ENCODE peak calls at places on chromosome 2, in eight cellular contexts. G, C, Q, R, F, D, O and L are unnamed samples.
A peak's percentile ranks its signal among the peaks of the same experiment; 100 is the strongest.

GRCh38 chr2:168192839-168193616 is 54.4 kb downstream of the STK39 start:
- DNase-seq in Q (peak; percentile 23), G (peak; percentile 23), R (no peak), C (no peak), O (peak; percentile 70), D (no peak), F (no peak), L (no peak)

GRCh38 chr2:197168705-197169104 is 141.9 kb downstream of the ANKRD44 start:
- DNase-seq in R (no peak), Q (peak; percentile 72), D (peak; percentile 91), O (peak; percentile 69), C (peak; percentile 54), F (no peak), G (peak; percentile 30), L (peak; percentile 36)

GRCh38 chr2:210611466-210611865 is 55.1 kb downstream of the CPS1 start:
- DNase-seq in R (no peak), G (no peak), D (no peak), F (no peak), C (no peak), Q (no peak), O (no peak), L (no peak)

GRCh38 chr2:101704816-101705565 is 7.5 kb downstream of the MAP4K4 start:
- DNase-seq in O (no peak), Q (no peak), D (no peak), R (no peak), C (no peak), G (no peak), F (no peak), L (no peak)

GRCh38 chr2:41410011-41410410 is 637.8 kb upstream of the PKDCC start:
- DNase-seq in R (no peak), C (peak; percentile 6), Q (no peak), G (no peak), O (no peak), F (no peak), D (no peak), L (no peak)

GRCh38 chr2:216283038-216283900 is 89.0 kb downstream of the MARCHF4 start:
- DNase-seq in G (no peak), F (no peak), O (peak; percentile 45), C (peak; percentile 9), D (no peak), Q (no peak), R (no peak), L (peak; percentile 15)

GRCh38 chr2:182377467-182377866 is 49.4 kb downstream of the PDE1A start:
- DNase-seq in D (no peak), O (no peak), Q (peak; percentile 28), C (no peak), F (no peak), R (no peak), G (no peak), L (no peak)

GRCh38 chr2:220871909-220872308 is 700.2 kb downstream of the EPHA4 start:
- DNase-seq in F (no peak), C (no peak), G (no peak), R (no peak), D (no peak), Q (no peak), O (no peak), L (no peak)

GRCh38 chr2:120856421-120856862 is 120.8 kb downstream of the GLI2 start:
- DNase-seq in G (no peak), F (no peak), O (peak; percentile 42), D (no peak), C (no peak), Q (peak; percentile 58), R (no peak), L (no peak)